ENCODE peak calls at places on chromosome 21, in four cellular contexts. I is Right ventricle myocardium superior, X is mucosa of gallbladder, F is NCI-H2029. Y is an unnamed sample.

GRCh38 chr21:35190201-35190701 is 141.1 kb upstream of the RUNX1 start:
- DNase-seq in X (no peak), I (no peak), F (no peak), Y (no peak)

GRCh38 chr21:45596704-45597318 is 46.7 kb upstream of the PCBP3 start:
- DNase-seq in F (peak), I (peak), X (peak), Y (no peak)

GRCh38 chr21:34808569-34809204 is 139.9 kb downstream of the CLIC6 start:
- DNase-seq in I (no peak), F (no peak), X (no peak), Y (no peak)

GRCh38 chr21:44704636-44705001 is 6.8 kb downstream of the TSPEAR start:
- DNase-seq in X (no peak), I (no peak), F (no peak), Y (no peak)

GRCh38 chr21:26798856-26799751 is 46.1 kb downstream of the ADAMTS1 start:
- DNase-seq in I (no peak), F (peak), X (no peak), Y (peak)

GRCh38 chr21:29148535-29148934 is 18.1 kb downstream of the MAP3K7CL start:
- DNase-seq in F (no peak), I (no peak), X (no peak), Y (no peak)

GRCh38 chr21:46253610-46254124 is 25.1 kb upstream of the LSS start:
- DNase-seq in X (no peak), I (no peak), F (no peak), Y (no peak)

GRCh38 chr21:39048064-39048463 is 135.2 kb downstream of the PSMG1 start:
- DNase-seq in I (no peak), X (no peak), F (peak), Y (no peak)

GRCh38 chr21:42837421-42838211 is 41.7 kb downstream of the WDR4 start:
- DNase-seq in X (no peak), F (no peak), I (no peak), Y (no peak)

GRCh38 chr21:26833460-26833939 is 11.7 kb downstream of the ADAMTS1 start:
- DNase-seq in F (no peak), I (no peak), X (no peak), Y (no peak)

GRCh38 chr21:46142581-46143473 is 12.6 kb downstream of the FTCD start:
- DNase-seq in I (peak), F (no peak), X (no peak), Y (no peak)

GRCh38 chr21:46298083-46298412 is 11.9 kb downstream of the YBEY start:
- DNase-seq in I (no peak), X (no peak), F (no peak), Y (no peak)

GRCh38 chr21:45382698-45383000 is 22.3 kb upstream of the COL18A1 start:
- DNase-seq in X (no peak), I (peak), F (no peak), Y (no peak)

GRCh38 chr21:27476696-27477095 is 509.8 kb upstream of the ADAMTS5 start:
- DNase-seq in F (no peak), I (no peak), X (no peak), Y (no peak)

GRCh38 chr21:45303751-45304150 is 16.1 kb upstream of the POFUT2 start:
- DNase-seq in I (no peak), F (no peak), X (no peak), Y (no peak)

GRCh38 chr21:42571391-42572150 is 57.9 kb downstream of the SLC37A1 start:
- DNase-seq in X (no peak), F (no peak), I (peak), Y (no peak)

GRCh38 chr21:42829954-42830353 is 49.4 kb downstream of the WDR4 start:
- DNase-seq in I (no peak), F (no peak), X (no peak), Y (no peak)

GRCh38 chr21:43759651-43760050 is 16.5 kb downstream of the CSTB start:
- DNase-seq in X (no peak), I (no peak), F (no peak), Y (no peak)

GRCh38 chr21:22885079-22885478 is 1886.9 kb downstream of the NCAM2 start:
- DNase-seq in F (no peak), X (no peak), I (no peak), Y (no peak)

GRCh38 chr21:31394309-31394708 is 50.2 kb upstream of the TIAM1 start:
- DNase-seq in I (no peak), X (no peak), F (no peak), Y (no peak)

GRCh38 chr21:28923439-28923975 is 69.2 kb downstream of the LTN1 start:
- DNase-seq in I (no peak), X (no peak), F (no peak), Y (no peak)